ENCODE peak calls at places on chromosomes 4 and X, in four cellular contexts. One of them, this sample, is unnamed.

GRCh38 chr4:52192697-52193096 is 141.6 kb downstream of the SPATA18 start:
- DNase-seq in GM04504: peak
- DNase-seq in coronary artery: no peak
- DNase-seq in NAMALWA: no peak
- DNase-seq in this sample: no peak

GRCh38 chrX:112636288-112636687 is 43.5 kb downstream of the LHFPL1 start:
- DNase-seq in GM04504: no peak
- DNase-seq in coronary artery: no peak
- DNase-seq in NAMALWA: no peak
- DNase-seq in this sample: no peak

GRCh38 chrX:65034292-65034640 is 58.0 kb upstream of the ZC4H2 start:
- DNase-seq in GM04504: no peak
- DNase-seq in coronary artery: no peak
- DNase-seq in NAMALWA: no peak
- DNase-seq in this sample: no peak

GRCh38 chrX:27751976-27752375 is 55.8 kb upstream of the MAGEB10 start:
- DNase-seq in GM04504: no peak
- DNase-seq in coronary artery: no peak
- DNase-seq in NAMALWA: no peak
- DNase-seq in this sample: no peak

GRCh38 chr4:16883816-16884215 is 14.6 kb downstream of the LDB2 start:
- DNase-seq in GM04504: no peak
- DNase-seq in coronary artery: no peak
- DNase-seq in NAMALWA: no peak
- DNase-seq in this sample: no peak

GRCh38 chr4:82376109-82376508 is 2.3 kb upstream of the HNRNPD start:
- DNase-seq in GM04504: no peak
- DNase-seq in coronary artery: no peak
- DNase-seq in NAMALWA: no peak
- DNase-seq in this sample: no peak

GRCh38 chr4:15656038-15656470 is 897 bp upstream of the FBXL5 start:
- DNase-seq in GM04504: no peak
- DNase-seq in coronary artery: peak
- DNase-seq in NAMALWA: no peak
- DNase-seq in this sample: no peak

GRCh38 chr4:137705171-137705783 is 173.0 kb upstream of the PCDH18 start:
- DNase-seq in GM04504: peak
- DNase-seq in coronary artery: no peak
- DNase-seq in NAMALWA: no peak
- DNase-seq in this sample: no peak

GRCh38 chr4:1204828-1205591 is 32.6 kb upstream of the SPON2 start:
- DNase-seq in GM04504: no peak
- DNase-seq in coronary artery: peak
- DNase-seq in NAMALWA: no peak
- DNase-seq in this sample: peak

GRCh38 chr4:138609943-138610350 is 367.8 kb upstream of the SLC7A11 start:
- DNase-seq in GM04504: no peak
- DNase-seq in coronary artery: no peak
- DNase-seq in NAMALWA: no peak
- DNase-seq in this sample: no peak

GRCh38 chr4:123767801-123768200 is 371.2 kb downstream of the SPRY1 start:
- DNase-seq in GM04504: no peak
- DNase-seq in coronary artery: no peak
- DNase-seq in NAMALWA: no peak
- DNase-seq in this sample: no peak

GRCh38 chr4:111806331-111806730 is 338.9 kb upstream of the FAM241A start:
- DNase-seq in GM04504: no peak
- DNase-seq in coronary artery: no peak
- DNase-seq in NAMALWA: peak
- DNase-seq in this sample: no peak

GRCh38 chr4:150142831-150143230 is 64.6 kb downstream of the DCLK2 start:
- DNase-seq in GM04504: no peak
- DNase-seq in coronary artery: no peak
- DNase-seq in NAMALWA: no peak
- DNase-seq in this sample: no peak

GRCh38 chrX:9396930-9397329 is 67.9 kb upstream of the TBL1X start:
- DNase-seq in GM04504: no peak
- DNase-seq in coronary artery: no peak
- DNase-seq in NAMALWA: no peak
- DNase-seq in this sample: no peak